ENCODE peak calls at places on chromosomes 12 and 14, in four cellular contexts. D is GM19239, B is ELF-1, A is AG10803. I is an unnamed sample.

GRCh38 chr12:128258866-128259555 is 8.0 kb upstream of the TMEM132C start:
- DNase-seq in D (no peak), B (no peak), A (no peak), I (no peak)

GRCh38 chr14:32006267-32007110 is 70.6 kb upstream of the ARHGAP5 start:
- DNase-seq in D (no peak), B (no peak), A (no peak), I (no peak)

GRCh38 chr14:67335781-67336180 is 23.8 kb downstream of the ATP6V1D start:
- DNase-seq in D (no peak), B (no peak), A (no peak), I (peak)

GRCh38 chr12:111628505-111629260 is 29.6 kb upstream of the ATXN2 start:
- DNase-seq in D (no peak), B (no peak), A (no peak), I (no peak)

GRCh38 chr12:52191841-52192791 is at the start of gene KRT80:
- DNase-seq in D (no peak), B (no peak), A (peak), I (peak)

GRCh38 chr12:107818984-107819383 is 44.5 kb downstream of the ASCL4 start:
- DNase-seq in D (no peak), B (no peak), A (peak), I (peak)

GRCh38 chr14:32623300-32624093 is 294.4 kb downstream of the AKAP6 start:
- DNase-seq in D (no peak), B (no peak), A (peak), I (peak)

GRCh38 chr14:73403181-73403752 is 55.1 kb downstream of the NUMB start:
- DNase-seq in D (no peak), B (no peak), A (no peak), I (no peak)

GRCh38 chr14:57390806-57391562 is 598 bp downstream of the NAA30 start:
- DNase-seq in D (peak), B (peak), A (peak), I (peak)

GRCh38 chr14:63909984-63910383 is 57.2 kb downstream of the SYNE2 start:
- DNase-seq in D (no peak), B (no peak), A (no peak), I (peak)

GRCh38 chr14:24232121-24232644 is at the start of gene NEDD8:
- DNase-seq in D (peak), B (peak), A (peak), I (peak)

GRCh38 chr14:57970594-57970993 is 104.7 kb upstream of the SLC35F4 start:
- DNase-seq in D (no peak), B (no peak), A (no peak), I (no peak)

GRCh38 chr12:45034861-45035265 is 16.0 kb downstream of the DBX2 start:
- DNase-seq in D (no peak), B (no peak), A (no peak), I (no peak)

GRCh38 chr12:79897617-79898016 is 37.3 kb downstream of the PPP1R12A start:
- DNase-seq in D (no peak), B (no peak), A (peak), I (peak)

GRCh38 chr12:104665296-104665695 is 208.5 kb downstream of the CHST11 start:
- DNase-seq in D (no peak), B (no peak), A (no peak), I (no peak)

GRCh38 chr12:62466018-62466595 is 519 bp upstream of the MON2 start:
- DNase-seq in D (peak), B (peak), A (peak), I (peak)

GRCh38 chr14:93219103-93219726 is 12.2 kb downstream of the UBR7 start:
- DNase-seq in D (no peak), B (no peak), A (peak), I (peak)

GRCh38 chr14:67395876-67396189 is 16.1 kb downstream of the PLEK2 start:
- DNase-seq in D (no peak), B (no peak), A (peak), I (peak)

GRCh38 chr12:6700646-6701051 is at the start of gene PIANP:
- DNase-seq in D (no peak), B (peak), A (peak), I (peak)

GRCh38 chr12:6548556-6549378 is 7.1 kb downstream of the IFFO1 start:
- DNase-seq in D (no peak), B (no peak), A (peak), I (peak)

GRCh38 chr12:118124333-118124874 is 11.5 kb upstream of the PEBP1 start:
- DNase-seq in D (no peak), B (no peak), A (no peak), I (no peak)

GRCh38 chr14:101017806-101018560 is 114.5 kb upstream of the RTL1 start:
- DNase-seq in D (no peak), B (no peak), A (no peak), I (no peak)

GRCh38 chr14:98069712-98070133 is 1202.3 kb downstream of the BCL11B start:
- DNase-seq in D (no peak), B (peak), A (peak), I (peak)

GRCh38 chr14:48771717-48772116 is 814.5 kb downstream of the RPS29 start:
- DNase-seq in D (no peak), B (no peak), A (no peak), I (no peak)

GRCh38 chr12:6226701-6227096 is 26.5 kb downstream of the CD9 start:
- DNase-seq in D (no peak), B (peak), A (no peak), I (peak)

I was measured in GM23248.